ENCODE peak calls at places on chromosomes 12 and 14, in nine cellular contexts. Q, Y, R, H, S, O, P, Z and T are unnamed samples.

GRCh38 chr12:50101663-50102062 is 2.1 kb upstream of the GPD1 start:
- DNase-seq in H (peak; percentile 43), Q (no peak), Z (peak; percentile 60), S (no peak), Y (no peak), R (peak; percentile 52), P (no peak), O (no peak), T (no peak)

GRCh38 chr12:112514926-112515642 is 96.3 kb downstream of the PTPN11 start:
- DNase-seq in Y (no peak), R (no peak), S (no peak), P (no peak), Z (peak; percentile 20), Q (no peak), H (no peak), O (no peak), T (no peak)

GRCh38 chr12:121539908-121540307 is 40.9 kb downstream of the KDM2B start:
- DNase-seq in S (no peak), R (no peak), Z (no peak), O (no peak), Y (no peak), P (no peak), H (no peak), Q (no peak), T (no peak)

GRCh38 chr12:72024613-72025012 is 86.0 kb downstream of the TPH2 start:
- DNase-seq in S (no peak), P (no peak), Y (no peak), R (no peak), Z (no peak), Q (no peak), O (no peak), H (peak; percentile 61), T (no peak)

GRCh38 chr14:43145361-43145760 is 1361.7 kb downstream of the FSCB start:
- DNase-seq in Y (no peak), P (no peak), Z (no peak), Q (no peak), S (no peak), O (no peak), H (no peak), R (no peak), T (no peak)

GRCh38 chr12:132257206-132257954 is 72.0 kb downstream of the GALNT9 start:
- DNase-seq in S (no peak), Z (no peak), P (no peak), Q (no peak), R (no peak), O (no peak), Y (no peak), H (no peak), T (no peak)

GRCh38 chr12:24955389-24955788 is 6.5 kb upstream of the BCAT1 start:
- DNase-seq in R (no peak), Y (no peak), H (no peak), Z (no peak), Q (no peak), P (no peak), S (no peak), O (no peak), T (no peak)

GRCh38 chr12:57759360-57759980 is 4.6 kb downstream of the MARCHF9 start:
- DNase-seq in P (no peak), S (no peak), Y (no peak), Z (no peak), R (peak; percentile 57), H (peak; percentile 58), Q (no peak), O (no peak), T (peak; percentile 60)

GRCh38 chr12:127046467-127046866 is 1220.5 kb upstream of the TMEM132C start:
- DNase-seq in Q (no peak), Y (no peak), O (no peak), R (no peak), Z (no peak), S (no peak), P (no peak), H (no peak), T (no peak)

GRCh38 chr14:50835280-50835679 is 4.3 kb upstream of the NIN start:
- DNase-seq in Q (no peak), O (no peak), R (no peak), Z (peak; percentile 27), Y (no peak), S (no peak), P (no peak), H (peak; percentile 78), T (peak; percentile 40)

GRCh38 chr14:55053500-55053899 is 2.1 kb downstream of the MAPK1IP1L start:
- DNase-seq in H (no peak), O (no peak), Y (no peak), Q (no peak), S (no peak), R (no peak), Z (no peak), P (no peak), T (no peak)

GRCh38 chr12:95641299-95641947 is 90.1 kb upstream of the USP44 start:
- DNase-seq in Y (no peak), H (no peak), Q (no peak), R (no peak), S (no peak), O (no peak), P (no peak), Z (no peak), T (no peak)

GRCh38 chr12:38850463-38850862 is 54.9 kb downstream of the CPNE8 start:
- DNase-seq in R (no peak), P (no peak), Z (no peak), H (peak; percentile 32), Q (no peak), Y (no peak), S (no peak), O (no peak), T (no peak)

GRCh38 chr12:67728296-67728666 is 79.7 kb downstream of the DYRK2 start:
- DNase-seq in H (no peak), P (no peak), Y (no peak), S (no peak), Q (no peak), O (no peak), Z (no peak), R (no peak), T (no peak)

GRCh38 chr12:53972152-53972702 is 699 bp upstream of the HOXC11 start:
- DNase-seq in Y (no peak), H (peak; percentile 63), Q (no peak), R (no peak), S (no peak), O (no peak), P (no peak), Z (peak; percentile 68), T (no peak)

GRCh38 chr14:51351997-51352396 is 112.0 kb downstream of the TMX1 start:
- DNase-seq in Z (no peak), S (no peak), Q (no peak), R (no peak), H (no peak), O (no peak), Y (no peak), P (no peak), T (no peak)

GRCh38 chr14:89284368-89285058 is 132.5 kb downstream of the FOXN3 start:
- DNase-seq in Y (no peak), Z (peak; percentile 58), Q (no peak), S (no peak), O (no peak), R (no peak), H (peak; percentile 79), P (no peak), T (no peak)

GRCh38 chr14:100747021-100747586 is 20.4 kb downstream of the DLK1 start:
- DNase-seq in Z (peak; percentile 93), P (no peak), Q (no peak), Y (no peak), R (peak; percentile 24), O (no peak), S (no peak), H (peak; percentile 97), T (no peak)

GRCh38 chr12:52844386-52844785 is 4.4 kb downstream of the KRT78 start:
- DNase-seq in O (no peak), H (no peak), Y (no peak), P (no peak), S (no peak), R (no peak), Q (no peak), Z (no peak), T (no peak)

GRCh38 chr12:26017484-26018211 is 59.2 kb downstream of the RASSF8 start:
- DNase-seq in P (no peak), R (peak; percentile 42), H (peak; percentile 55), O (no peak), Q (no peak), Y (peak; percentile 22), S (no peak), Z (peak; percentile 51), T (peak; percentile 19)

GRCh38 chr14:61326847-61327246 is 5.5 kb downstream of the PRKCH start:
- DNase-seq in O (no peak), P (no peak), Z (no peak), H (no peak), Y (no peak), R (no peak), S (no peak), Q (peak; percentile 76), T (no peak)

GRCh38 chr14:73783107-73783727 is 68.4 kb upstream of the PTGR2 start:
- DNase-seq in O (no peak), Y (no peak), Q (no peak), R (no peak), H (no peak), S (no peak), P (no peak), Z (peak; percentile 25), T (no peak)

GRCh38 chr12:46456356-46457334 is 84.1 kb upstream of the SLC38A2 start:
- DNase-seq in S (no peak), O (no peak), H (no peak), Q (no peak), Z (peak; percentile 66), Y (no peak), R (no peak), P (no peak), T (no peak)

GRCh38 chr14:22472935-22473854 is 115.8 kb downstream of the DAD1 start:
- DNase-seq in Q (no peak), Y (peak; percentile 8), R (peak; percentile 54), S (no peak), P (no peak), Z (peak; percentile 40), O (no peak), H (peak; percentile 67), T (peak; percentile 72)

GRCh38 chr14:61321385-61322010 is at the start of gene PRKCH:
- DNase-seq in P (peak; percentile 72), R (peak; percentile 38), O (no peak), S (peak; percentile 65), Y (peak; percentile 15), H (peak; percentile 76), Z (peak; percentile 26), Q (peak; percentile 73), T (peak; percentile 89)

GRCh38 chr12:116818341-116818856 is 62.8 kb downstream of the HRK start:
- DNase-seq in S (no peak), Z (peak; percentile 65), H (peak; percentile 22), O (no peak), R (no peak), Q (peak; percentile 37), P (no peak), Y (no peak), T (peak; percentile 30)